ENCODE peak calls at places on chromosomes 13 and 19, in four cellular contexts. Y is HepG2, Q is K562, M is GM12878. I is an unnamed sample.

GRCh38 chr13:111382877-111383276 is 62.4 kb downstream of the TEX29 start:
- DNase-seq in Y (no peak), Q (no peak), M (no peak), I (no peak)

GRCh38 chr19:42683917-42684513 is 56.3 kb downstream of the PSG3 start:
- DNase-seq in Y (peak), Q (peak), M (no peak), I (peak)

GRCh38 chr13:41597348-41598041 is 140.1 kb downstream of the RGCC start:
- DNase-seq in Y (no peak), Q (no peak), M (no peak), I (no peak)

GRCh38 chr19:3555653-3556422 is 1.5 kb downstream of the MFSD12 start:
- DNase-seq in Y (no peak), Q (no peak), M (no peak), I (no peak)

GRCh38 chr13:66965146-66965545 is 265.0 kb downstream of the PCDH9 start:
- DNase-seq in Y (no peak), Q (no peak), M (no peak), I (no peak)

GRCh38 chr19:54233941-54234340 is 8.6 kb downstream of the LILRA6 start:
- DNase-seq in Y (no peak), Q (no peak), M (no peak), I (no peak)

GRCh38 chr19:30664358-30665058 is 292.3 kb downstream of the ZNF536 start:
- DNase-seq in Y (peak), Q (peak), M (no peak), I (no peak)

GRCh38 chr13:97369269-97369893 is 64.6 kb upstream of the RAP2A start:
- DNase-seq in Y (no peak), Q (no peak), M (no peak), I (no peak)

DNA sequence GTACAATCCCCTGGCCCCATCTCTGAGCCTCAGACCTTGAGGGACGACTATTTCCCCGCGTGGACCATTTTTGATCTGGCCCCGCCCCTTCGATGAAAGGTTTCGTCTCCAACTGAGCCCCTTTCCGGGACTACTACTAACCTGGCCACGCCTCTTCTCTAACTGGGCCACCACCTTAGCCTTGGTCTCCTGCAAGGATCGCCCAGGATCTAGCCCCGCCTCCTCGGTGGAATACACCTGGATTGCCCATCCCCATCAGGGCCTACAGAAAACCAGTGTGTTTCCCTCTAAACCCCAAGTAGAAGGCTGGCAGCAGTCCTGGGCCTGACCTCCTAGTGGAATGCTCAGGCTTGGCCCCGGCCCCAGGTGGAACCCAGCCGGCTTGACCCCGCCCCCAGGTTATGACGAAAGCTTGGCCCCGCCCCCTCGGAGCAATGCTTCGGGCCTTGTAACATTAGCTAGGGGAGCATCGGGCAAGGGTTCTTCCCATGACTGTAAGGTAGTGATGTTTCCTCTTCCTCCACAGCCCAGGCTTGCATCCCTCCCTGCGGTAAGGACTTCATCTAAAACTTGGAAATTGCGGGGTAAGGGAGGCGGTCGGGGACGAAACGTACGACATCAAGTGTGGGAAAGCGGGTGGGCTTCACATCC is 9.1 kb downstream of the SPACA6 start:
- DNase-seq in Y (no peak), Q (peak), M (no peak), I (no peak)
- TF ChIP-seq ZBTB33 in Y (no peak), Q (no peak), M (no peak), I (no peak)

DNA sequence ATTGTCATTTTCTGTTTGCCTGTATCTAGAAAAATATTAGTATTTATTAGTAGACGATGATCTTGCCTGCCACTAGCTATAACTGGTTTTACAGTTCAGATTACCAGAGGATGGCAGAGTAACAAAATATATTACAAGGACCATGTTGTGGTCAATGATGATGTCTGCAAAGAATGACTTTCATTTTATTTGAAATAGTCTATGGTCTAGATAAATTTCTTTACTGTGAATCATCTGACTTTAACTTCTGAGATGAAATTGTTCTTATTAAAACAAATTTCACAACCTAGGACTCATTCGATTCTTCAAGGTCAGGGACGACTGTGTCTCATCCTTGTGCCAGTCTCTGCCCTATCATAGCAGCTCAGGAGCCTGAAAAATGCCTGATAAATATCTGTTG is 637.8 kb upstream of the KLF12 start:
- DNase-seq in Y (no peak), Q (no peak), M (no peak), I (no peak)
- H3K4me2 ChIP-seq in Y (no peak), Q (no peak), M (no peak), I (no peak)

DNA sequence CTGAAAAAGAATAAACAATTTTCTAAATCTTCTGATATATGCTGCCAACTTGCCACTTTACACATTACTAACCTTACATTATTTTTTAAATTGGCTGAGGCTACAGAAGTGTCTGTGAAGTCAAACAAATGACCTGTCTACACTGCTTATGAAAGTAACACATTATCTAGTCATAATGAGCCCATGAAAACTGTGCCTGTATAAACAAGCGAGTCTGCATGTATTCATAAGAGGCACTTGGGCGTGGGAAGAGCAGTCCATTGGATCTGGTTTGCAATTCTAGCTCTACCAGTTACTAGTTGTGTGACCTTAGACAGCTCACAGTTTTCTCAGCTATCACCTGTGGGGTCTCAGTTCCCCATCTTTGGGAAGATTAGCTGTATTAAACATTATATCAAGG is 3.1 kb downstream of the VPS36 start:
- DNase-seq in Y (no peak), Q (no peak), M (no peak), I (no peak)
- TF ChIP-seq CEBPB in Y (no peak), Q (no peak), M (no peak), I (no peak)

DNA sequence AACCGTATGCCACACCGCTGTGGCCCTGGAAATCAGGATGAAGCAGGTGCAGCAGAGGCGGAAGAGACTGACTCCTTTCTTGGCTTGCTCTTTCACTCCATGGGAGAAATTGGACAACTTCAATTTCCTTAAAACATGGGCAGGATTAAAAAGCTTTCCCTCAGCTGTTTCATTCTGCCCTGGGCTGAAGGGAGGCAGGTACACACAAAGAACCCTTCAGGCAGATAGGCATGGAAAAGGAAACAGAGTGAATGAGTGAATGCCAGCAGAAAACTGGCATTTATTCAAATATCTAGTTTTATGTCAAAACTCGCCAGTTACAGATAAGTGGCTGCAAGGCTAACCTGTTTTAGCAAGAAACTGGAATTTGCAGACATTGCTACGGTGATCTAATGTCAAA is 71.0 kb upstream of the SLC15A1 start:
- DNase-seq in Y (no peak), Q (no peak), M (no peak), I (no peak)
- TF ChIP-seq ZBTB33 in Y (no peak), Q (no peak), M (no peak), I (no peak)

GRCh38 chr13:38981096-38981495 is 9.5 kb downstream of the STOML3 start:
- DNase-seq in Y (no peak), Q (no peak), M (no peak), I (no peak)
- H3K4me2 ChIP-seq in Y (no peak), Q (no peak), M (no peak), I (no peak)

I was measured in HCT116.